ENCODE peak calls at places on chromosomes 5 and 9, in six cellular contexts. E, F, R, X, O and A are unnamed samples.

GRCh38 chr5:133605323-133605722 is 7.0 kb downstream of the FSTL4 start:
- DNase-seq in E (no peak), F (no peak), R (no peak), X (no peak), O (no peak), A (no peak)

GRCh38 chr9:71766663-71767062 is 1.6 kb downstream of the CEMIP2 start:
- DNase-seq in E (no peak), F (peak; percentile 24), R (no peak), X (no peak), O (no peak), A (no peak)

GRCh38 chr5:96868603-96869371 is 7.5 kb upstream of the ERAP2 start:
- DNase-seq in E (peak; percentile 62), F (peak; percentile 45), R (no peak), X (no peak), O (peak; percentile 90), A (peak; percentile 61)

GRCh38 chr5:101997235-101997634 is 298.8 kb downstream of the SLCO4C1 start:
- DNase-seq in E (no peak), F (no peak), R (no peak), X (no peak), O (no peak), A (no peak)

GRCh38 chr9:35675732-35676392 is 2.1 kb downstream of the CA9 start:
- DNase-seq in E (no peak), F (no peak), R (no peak), X (no peak), O (no peak), A (no peak)

GRCh38 chr9:112831281-112831851 is 59.3 kb downstream of the SLC46A2 start:
- DNase-seq in E (no peak), F (no peak), R (no peak), X (no peak), O (no peak), A (no peak)

GRCh38 chr5:180084638-180085561 is 13.3 kb upstream of the RNF130 start:
- DNase-seq in E (no peak), F (no peak), R (no peak), X (no peak), O (no peak), A (no peak)

GRCh38 chr5:137619191-137619870 is 116.6 kb downstream of the KLHL3 start:
- DNase-seq in E (peak; percentile 95), F (no peak), R (no peak), X (peak; percentile 90), O (no peak), A (peak; percentile 18)

GRCh38 chr5:154771383-154771901 is 16.3 kb downstream of the LARP1 start:
- DNase-seq in E (peak; percentile 94), F (no peak), R (no peak), X (no peak), O (no peak), A (peak; percentile 73)

GRCh38 chr9:117974108-117974507 is 269.9 kb downstream of the TLR4 start:
- DNase-seq in E (no peak), F (no peak), R (no peak), X (no peak), O (no peak), A (no peak)

GRCh38 chr5:1002836-1003235 is 5.8 kb upstream of the NKD2 start:
- DNase-seq in E (no peak), F (no peak), R (peak; percentile 7), X (no peak), O (no peak), A (no peak)

GRCh38 chr5:102048940-102049339 is 247.1 kb downstream of the SLCO4C1 start:
- DNase-seq in E (no peak), F (no peak), R (no peak), X (no peak), O (no peak), A (no peak)

GRCh38 chr5:58497956-58498942 is 7.0 kb downstream of the GAPT start:
- DNase-seq in E (peak; percentile 3), F (no peak), R (no peak), X (no peak), O (no peak), A (peak; percentile 6)

GRCh38 chr5:171416160-171417049 is 3.0 kb upstream of the FGF18 start:
- DNase-seq in E (no peak), F (no peak), R (no peak), X (no peak), O (no peak), A (no peak)

GRCh38 chr5:88094403-88094802 is 174.2 kb downstream of the TMEM161B start:
- DNase-seq in E (no peak), F (no peak), R (no peak), X (no peak), O (no peak), A (no peak)

GRCh38 chr9:126703330-126704156 is 89.8 kb downstream of the LMX1B start:
- DNase-seq in E (no peak), F (no peak), R (no peak), X (peak; percentile 16), O (no peak), A (no peak)

GRCh38 chr5:3596261-3596825 is 711 bp downstream of the IRX1 start:
- DNase-seq in E (peak; percentile 40), F (no peak), R (no peak), X (no peak), O (no peak), A (no peak)

GRCh38 chr5:147390654-147391053 is 119.2 kb downstream of the DPYSL3 start:
- DNase-seq in E (no peak), F (no peak), R (no peak), X (no peak), O (no peak), A (no peak)

GRCh38 chr9:116632990-116633441 is 54.1 kb upstream of the TRIM32 start:
- DNase-seq in E (peak; percentile 81), F (no peak), R (no peak), X (no peak), O (no peak), A (no peak)

GRCh38 chr9:129761901-129762359 is 9.1 kb upstream of the PTGES start:
- DNase-seq in E (peak; percentile 42), F (no peak), R (no peak), X (peak; percentile 71), O (no peak), A (peak; percentile 55)

GRCh38 chr9:109903515-109904138 is 123.6 kb downstream of the PALM2AKAP2 start:
- DNase-seq in E (peak; percentile 59), F (peak; percentile 27), R (no peak), X (peak; percentile 51), O (peak; percentile 92), A (no peak)

GRCh38 chr9:2132484-2133082 is 117.4 kb downstream of the SMARCA2 start:
- DNase-seq in E (peak; percentile 27), F (no peak), R (no peak), X (no peak), O (peak; percentile 36), A (no peak)

GRCh38 chr9:75912951-75913350 is 22.5 kb downstream of the PCSK5 start:
- DNase-seq in E (no peak), F (no peak), R (no peak), X (no peak), O (no peak), A (no peak)

GRCh38 chr9:105296889-105297288 is 52.4 kb downstream of the SLC44A1 start:
- DNase-seq in E (peak; percentile 96), F (no peak), R (no peak), X (no peak), O (no peak), A (peak; percentile 38)

GRCh38 chr5:117621921-117622320 is 1047.3 kb upstream of the SEMA6A start:
- DNase-seq in E (no peak), F (no peak), R (no peak), X (no peak), O (no peak), A (no peak)

GRCh38 chr5:148768801-148769415 is 57.5 kb upstream of the ADRB2 start:
- DNase-seq in E (no peak), F (no peak), R (no peak), X (no peak), O (no peak), A (no peak)

DNA sequence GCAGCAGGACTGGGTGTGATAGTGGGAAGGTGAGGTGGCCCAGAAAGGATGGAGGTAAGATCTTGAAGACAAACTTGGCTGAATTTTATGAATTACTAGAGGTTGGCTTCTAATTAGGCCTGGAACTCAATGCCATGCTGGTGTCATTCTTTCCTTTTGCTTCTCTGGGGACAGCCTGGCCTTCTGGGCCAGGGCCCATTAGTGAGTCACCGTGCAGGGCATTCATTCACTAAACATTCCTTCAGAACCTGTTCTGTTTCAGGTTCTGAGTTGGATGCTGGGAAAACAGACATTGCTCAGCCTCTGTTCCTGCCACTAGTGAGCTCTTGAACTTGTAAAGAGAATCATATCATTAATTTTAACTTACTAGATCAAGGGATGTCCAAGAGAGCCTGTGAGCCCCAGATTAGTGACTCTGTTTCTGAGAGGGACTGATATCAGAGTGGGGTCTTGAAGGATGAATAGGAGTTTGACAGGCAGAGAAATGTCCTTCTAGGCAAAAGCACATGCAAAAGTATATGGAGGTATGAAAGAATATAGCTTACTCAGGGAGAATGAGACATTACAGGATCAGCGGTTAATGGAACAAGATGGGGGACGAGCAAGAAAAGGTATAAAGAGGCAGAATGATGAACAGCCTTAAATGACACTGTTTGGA is 66.5 kb downstream of the LHX2 start:
- DNase-seq in E (no peak), F (no peak), R (no peak), X (no peak), O (no peak), A (no peak)
- H3K27ac ChIP-seq in E (no peak overlapping the region), F (no peak overlapping the region), R (no peak overlapping the region), X (peak overlapping the region; percentile 99), O (no peak overlapping the region), A (no peak overlapping the region)

GRCh38 chr5:61440596-61440995 is 108.5 kb downstream of the ZSWIM6 start:
- DNase-seq in E (no peak), F (no peak), R (no peak), X (no peak), O (no peak), A (no peak)

GRCh38 chr5:61435368-61435767 is 103.3 kb downstream of the ZSWIM6 start:
- DNase-seq in E (no peak), F (no peak), R (no peak), X (no peak), O (no peak), A (no peak)

GRCh38 chr5:61441742-61442141 is 109.7 kb downstream of the ZSWIM6 start:
- DNase-seq in E (no peak), F (no peak), R (no peak), X (no peak), O (no peak), A (no peak)

GRCh38 chr5:61440086-61440485 is 108.0 kb downstream of the ZSWIM6 start:
- DNase-seq in E (no peak), F (no peak), R (no peak), X (no peak), O (no peak), A (no peak)
- H3K9me3 ChIP-seq in E (peaks cover 7% of the 10 kb centered on the region), F (peaks cover 12% of the 10 kb centered on the region), R (peaks cover 19% of the 10 kb centered on the region), X (peaks cover 5% of the 10 kb centered on the region), O (peaks cover 13% of the 10 kb centered on the region), A (peaks cover 6% of the 10 kb centered on the region)

GRCh38 chr5:157051604-157052245 is 7.2 kb downstream of the HAVCR1 start:
- DNase-seq in E (no peak), F (no peak), R (no peak), X (no peak), O (no peak), A (no peak)
- H3K27ac ChIP-seq in E (no peak overlapping the region), F (no peak overlapping the region), R (no peak overlapping the region), X (no peak overlapping the region), O (no peak overlapping the region), A (no peak overlapping the region)

GRCh38 chr9:94127806-94128205 is 43.5 kb downstream of the PTPDC1 start:
- DNase-seq in E (no peak), F (no peak), R (no peak), X (no peak), O (no peak), A (no peak)

GRCh38 chr9:94120854-94121376 is 36.7 kb downstream of the PTPDC1 start:
- DNase-seq in E (no peak), F (no peak), R (no peak), X (no peak), O (no peak), A (no peak)

GRCh38 chr9:94128580-94128979 is 44.3 kb downstream of the PTPDC1 start:
- DNase-seq in E (no peak), F (no peak), R (no peak), X (no peak), O (no peak), A (no peak)

GRCh38 chr9:94126844-94127243 is 42.6 kb downstream of the PTPDC1 start:
- DNase-seq in E (no peak), F (no peak), R (no peak), X (no peak), O (no peak), A (no peak)
- H3K9me3 ChIP-seq in E (peaks cover 12% of the 10 kb centered on the region), F (no peaks in the 10 kb centered on the region), R (peaks cover 46% of the 10 kb centered on the region), X (peaks cover 5% of the 10 kb centered on the region), O (peaks cover 13% of the 10 kb centered on the region), A (peaks cover 20% of the 10 kb centered on the region)